ENCODE peak calls at places on chromosomes 11 and 22, in five cellular contexts. One of them, this sample, is unnamed. For H3K36me3, the result is how much of the 10 kb centered on the place peaks cover.

GRCh38 chr11:111097191-111097590 is 148.3 kb upstream of the POU2AF2 start:
- DNase-seq in tibial nerve: no peak
- DNase-seq in MM.1S: no peak
- DNase-seq in HepG2: peak
- DNase-seq in ascending aorta: peak
- DNase-seq in this sample: peak

GRCh38 chr22:43126506-43127165 is 16.1 kb downstream of the BIK start:
- DNase-seq in tibial nerve: no peak
- DNase-seq in MM.1S: no peak
- DNase-seq in HepG2: peak
- DNase-seq in ascending aorta: no peak
- DNase-seq in this sample: no peak

GRCh38 chr11:14248577-14248976 is 110.4 kb downstream of the RRAS2 start:
- DNase-seq in tibial nerve: peak
- DNase-seq in MM.1S: no peak
- DNase-seq in HepG2: no peak
- DNase-seq in ascending aorta: no peak
- DNase-seq in this sample: no peak

GRCh38 chr11:70590356-70590991 is 192.1 kb downstream of the CTTN start:
- DNase-seq in tibial nerve: no peak
- DNase-seq in MM.1S: no peak
- DNase-seq in HepG2: no peak
- DNase-seq in ascending aorta: no peak
- DNase-seq in this sample: no peak

GRCh38 chr11:17077520-17078401 is at the start of gene RPS13:
- DNase-seq in tibial nerve: peak
- DNase-seq in MM.1S: peak
- DNase-seq in HepG2: peak
- DNase-seq in ascending aorta: peak
- DNase-seq in this sample: peak

GRCh38 chr11:128626913-128627665 is 39.7 kb upstream of the ETS1 start:
- DNase-seq in tibial nerve: no peak
- DNase-seq in MM.1S: no peak
- DNase-seq in HepG2: no peak
- DNase-seq in ascending aorta: no peak
- DNase-seq in this sample: no peak

GRCh38 chr22:35274154-35274871 is 17.0 kb downstream of the HMGXB4 start:
- DNase-seq in tibial nerve: no peak
- DNase-seq in MM.1S: no peak
- DNase-seq in HepG2: no peak
- DNase-seq in ascending aorta: no peak
- DNase-seq in this sample: no peak

GRCh38 chr11:12287374-12288211 is 89.8 kb upstream of the PARVA start:
- DNase-seq in tibial nerve: peak
- DNase-seq in MM.1S: no peak
- DNase-seq in HepG2: peak
- DNase-seq in ascending aorta: peak
- DNase-seq in this sample: peak

GRCh38 chr11:13207665-13208594 is 69.7 kb upstream of the BMAL1 start:
- DNase-seq in tibial nerve: peak
- DNase-seq in MM.1S: peak
- DNase-seq in HepG2: peak
- DNase-seq in ascending aorta: no peak
- DNase-seq in this sample: peak

GRCh38 chr11:62001450-62002178 is 34.2 kb upstream of the FTH1 start:
- DNase-seq in tibial nerve: peak
- DNase-seq in MM.1S: no peak
- DNase-seq in HepG2: peak
- DNase-seq in ascending aorta: no peak
- DNase-seq in this sample: no peak

GRCh38 chr11:15053201-15053685 is 20.1 kb upstream of the CALCB start:
- DNase-seq in tibial nerve: no peak
- DNase-seq in MM.1S: no peak
- DNase-seq in HepG2: no peak
- DNase-seq in ascending aorta: no peak
- DNase-seq in this sample: no peak

GRCh38 chr11:45847908-45848316 is 637 bp downstream of the CRY2 start:
- DNase-seq in tibial nerve: peak
- DNase-seq in MM.1S: peak
- DNase-seq in HepG2: peak
- DNase-seq in ascending aorta: peak
- DNase-seq in this sample: peak

GRCh38 chr22:43293661-43294392 is 49.3 kb downstream of the SCUBE1 start:
- DNase-seq in tibial nerve: peak
- DNase-seq in MM.1S: no peak
- DNase-seq in HepG2: peak
- DNase-seq in ascending aorta: no peak
- DNase-seq in this sample: peak

GRCh38 chr22:37741312-37741795 is 44.5 kb downstream of the TRIOBP start:
- DNase-seq in tibial nerve: peak
- DNase-seq in MM.1S: no peak
- DNase-seq in HepG2: peak
- DNase-seq in ascending aorta: peak
- DNase-seq in this sample: peak

GRCh38 chr11:110991621-110992355 is 253.7 kb upstream of the POU2AF2 start:
- DNase-seq in tibial nerve: peak
- DNase-seq in MM.1S: no peak
- DNase-seq in HepG2: no peak
- DNase-seq in ascending aorta: no peak
- DNase-seq in this sample: peak

GRCh38 chr22:31872209-31872608 is 72.1 kb upstream of the YWHAH start:
- DNase-seq in tibial nerve: no peak
- DNase-seq in MM.1S: no peak
- DNase-seq in HepG2: peak
- DNase-seq in ascending aorta: no peak
- DNase-seq in this sample: no peak

GRCh38 chr11:77131560-77131959 is 3.5 kb downstream of the MYO7A start:
- DNase-seq in tibial nerve: no peak
- DNase-seq in MM.1S: no peak
- DNase-seq in HepG2: no peak
- DNase-seq in ascending aorta: no peak
- DNase-seq in this sample: peak

GRCh38 chr22:30202531-30203006 is 44.0 kb downstream of the LIF start:
- DNase-seq in tibial nerve: no peak
- DNase-seq in MM.1S: no peak
- DNase-seq in HepG2: no peak
- DNase-seq in ascending aorta: no peak
- DNase-seq in this sample: no peak

GRCh38 chr11:119448380-119448779 is 25.4 kb upstream of the THY1 start:
- DNase-seq in tibial nerve: no peak
- DNase-seq in MM.1S: no peak
- DNase-seq in HepG2: no peak
- DNase-seq in ascending aorta: peak
- DNase-seq in this sample: no peak

GRCh38 chr11:8366316-8366715 is 102.6 kb upstream of the LMO1 start:
- DNase-seq in tibial nerve: no peak
- DNase-seq in MM.1S: no peak
- DNase-seq in HepG2: no peak
- DNase-seq in ascending aorta: no peak
- DNase-seq in this sample: no peak

GRCh38 chr11:64016512-64016911 is 19.2 kb upstream of the FLRT1 start:
- DNase-seq in tibial nerve: no peak
- DNase-seq in MM.1S: no peak
- DNase-seq in HepG2: no peak
- DNase-seq in ascending aorta: no peak
- DNase-seq in this sample: no peak

GRCh38 chr11:47577460-47578041 is 1.2 kb downstream of the KBTBD4 start:
- DNase-seq in tibial nerve: no peak
- DNase-seq in MM.1S: no peak
- DNase-seq in HepG2: no peak
- DNase-seq in ascending aorta: no peak
- DNase-seq in this sample: no peak

GRCh38 chr11:65503923-65504670 is 5.3 kb downstream of the MALAT1 start:
- DNase-seq in tibial nerve: peak
- DNase-seq in MM.1S: peak
- DNase-seq in HepG2: no peak
- DNase-seq in ascending aorta: no peak
- DNase-seq in this sample: no peak

GRCh38 chr11:35142481-35143207 is 3.7 kb downstream of the CD44 start:
- DNase-seq in tibial nerve: no peak
- DNase-seq in MM.1S: peak
- DNase-seq in HepG2: peak
- DNase-seq in ascending aorta: no peak
- DNase-seq in this sample: no peak

GRCh38 chr11:119739975-119740374 is 11.0 kb upstream of the NECTIN1 start:
- DNase-seq in tibial nerve: no peak
- DNase-seq in MM.1S: no peak
- DNase-seq in HepG2: no peak
- DNase-seq in ascending aorta: no peak
- DNase-seq in this sample: no peak

GRCh38 chr11:76132268-76132667 is 74.0 kb downstream of the WNT11 start:
- DNase-seq in tibial nerve: peak
- DNase-seq in MM.1S: no peak
- DNase-seq in HepG2: no peak
- DNase-seq in ascending aorta: no peak
- DNase-seq in this sample: no peak

GRCh38 chr11:133547808-133548494 is 15.7 kb upstream of the OPCML start:
- DNase-seq in tibial nerve: no peak
- DNase-seq in MM.1S: no peak
- DNase-seq in HepG2: no peak
- DNase-seq in ascending aorta: no peak
- DNase-seq in this sample: no peak

GRCh38 chr22:22139364-22139763 is 105.2 kb upstream of the VPREB1 start:
- DNase-seq in tibial nerve: no peak
- DNase-seq in MM.1S: no peak
- DNase-seq in HepG2: no peak
- DNase-seq in ascending aorta: no peak
- DNase-seq in this sample: no peak

GRCh38 chr11:18697581-18697980 is 998 bp upstream of the TMEM86A start:
- DNase-seq in tibial nerve: no peak
- DNase-seq in MM.1S: no peak
- DNase-seq in HepG2: no peak
- DNase-seq in ascending aorta: no peak
- DNase-seq in this sample: no peak

GRCh38 chr11:93710239-93710638 is 31.1 kb downstream of the TAF1D start:
- DNase-seq in tibial nerve: no peak
- DNase-seq in MM.1S: no peak
- DNase-seq in HepG2: no peak
- DNase-seq in ascending aorta: no peak
- DNase-seq in this sample: no peak
- H3K36me3 ChIP-seq in tibial nerve: half or more
- H3K36me3 ChIP-seq in MM.1S: under half
- H3K36me3 ChIP-seq in HepG2: under half
- H3K36me3 ChIP-seq in ascending aorta: under half
- H3K36me3 ChIP-seq in this sample: half or more

DNA sequence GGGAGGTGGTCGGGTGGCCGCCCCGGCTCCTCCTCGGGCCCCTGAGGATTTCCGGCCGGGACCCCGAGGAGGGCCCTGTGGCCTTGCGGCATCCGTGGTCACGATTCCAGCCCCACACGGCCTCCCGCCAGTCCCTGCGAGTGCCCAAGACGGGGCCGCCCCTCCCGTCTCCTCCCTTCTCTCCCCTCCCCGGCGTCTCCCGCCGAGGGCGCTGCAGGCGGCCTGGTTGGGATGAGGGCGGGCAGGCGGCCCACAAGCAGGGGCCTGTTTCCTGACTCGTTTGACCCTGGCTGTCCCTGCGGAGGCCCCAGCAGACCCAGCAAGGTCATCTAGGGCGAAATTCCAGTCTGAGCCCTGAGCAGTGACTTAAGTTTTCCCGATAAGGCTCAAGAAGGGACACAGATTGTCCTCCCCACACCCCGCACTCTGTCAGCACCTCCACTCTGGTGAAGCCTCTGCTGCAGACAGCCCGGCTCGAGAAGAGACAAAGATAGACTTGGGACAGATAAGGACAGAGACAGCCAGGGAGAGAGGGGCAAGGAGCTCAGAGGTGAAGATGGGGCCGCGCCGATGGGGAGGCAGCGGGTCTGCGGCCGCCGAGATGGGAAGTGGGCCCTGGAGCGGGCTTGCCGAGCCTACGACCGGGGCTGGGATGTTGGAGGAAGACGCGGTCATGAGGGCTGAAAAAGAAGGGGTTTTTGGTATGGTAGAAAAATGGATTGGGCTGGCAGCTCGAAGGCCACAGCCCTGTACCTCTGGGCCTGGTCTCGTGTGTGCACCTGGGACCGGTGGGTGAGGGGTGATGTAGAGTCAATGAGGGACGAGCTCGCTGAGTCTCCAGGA is 95.0 kb downstream of the SWAP70 start:
- DNase-seq in tibial nerve: peak
- DNase-seq in MM.1S: peak
- DNase-seq in HepG2: peak
- DNase-seq in ascending aorta: peak
- DNase-seq in this sample: peak
- TF ChIP-seq CTCF in tibial nerve: no peak
- TF ChIP-seq CTCF in MM.1S: no peak
- TF ChIP-seq CTCF in HepG2: peak
- TF ChIP-seq CTCF in ascending aorta: peak
- TF ChIP-seq CTCF in this sample: peak

DNA sequence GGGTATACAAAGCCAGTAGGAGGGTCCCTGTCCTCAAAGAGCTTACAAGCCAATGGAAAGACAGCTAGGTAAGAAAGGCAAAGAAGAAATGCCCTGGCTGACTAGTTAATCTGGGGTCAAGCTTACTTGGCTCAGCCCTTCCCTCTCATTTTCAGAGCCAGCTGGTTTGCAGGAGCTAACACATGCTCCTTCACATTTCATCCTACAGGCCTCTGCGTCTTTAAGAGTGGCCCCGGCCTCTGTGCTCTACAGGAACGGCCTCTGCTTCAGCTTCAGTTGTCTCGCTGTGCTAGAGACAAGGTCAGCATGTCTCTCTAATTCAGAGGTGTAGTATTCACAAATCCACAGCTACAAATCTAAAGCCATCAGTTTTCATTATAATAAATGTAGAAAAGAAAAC is 15.2 kb downstream of the ALKBH8 start:
- DNase-seq in tibial nerve: no peak
- DNase-seq in MM.1S: no peak
- DNase-seq in HepG2: no peak
- DNase-seq in ascending aorta: no peak
- DNase-seq in this sample: no peak
- H3K36me3 ChIP-seq in tibial nerve: under half
- H3K36me3 ChIP-seq in MM.1S: under half
- H3K36me3 ChIP-seq in HepG2: under half
- H3K36me3 ChIP-seq in ascending aorta: under half
- H3K36me3 ChIP-seq in this sample: under half

DNA sequence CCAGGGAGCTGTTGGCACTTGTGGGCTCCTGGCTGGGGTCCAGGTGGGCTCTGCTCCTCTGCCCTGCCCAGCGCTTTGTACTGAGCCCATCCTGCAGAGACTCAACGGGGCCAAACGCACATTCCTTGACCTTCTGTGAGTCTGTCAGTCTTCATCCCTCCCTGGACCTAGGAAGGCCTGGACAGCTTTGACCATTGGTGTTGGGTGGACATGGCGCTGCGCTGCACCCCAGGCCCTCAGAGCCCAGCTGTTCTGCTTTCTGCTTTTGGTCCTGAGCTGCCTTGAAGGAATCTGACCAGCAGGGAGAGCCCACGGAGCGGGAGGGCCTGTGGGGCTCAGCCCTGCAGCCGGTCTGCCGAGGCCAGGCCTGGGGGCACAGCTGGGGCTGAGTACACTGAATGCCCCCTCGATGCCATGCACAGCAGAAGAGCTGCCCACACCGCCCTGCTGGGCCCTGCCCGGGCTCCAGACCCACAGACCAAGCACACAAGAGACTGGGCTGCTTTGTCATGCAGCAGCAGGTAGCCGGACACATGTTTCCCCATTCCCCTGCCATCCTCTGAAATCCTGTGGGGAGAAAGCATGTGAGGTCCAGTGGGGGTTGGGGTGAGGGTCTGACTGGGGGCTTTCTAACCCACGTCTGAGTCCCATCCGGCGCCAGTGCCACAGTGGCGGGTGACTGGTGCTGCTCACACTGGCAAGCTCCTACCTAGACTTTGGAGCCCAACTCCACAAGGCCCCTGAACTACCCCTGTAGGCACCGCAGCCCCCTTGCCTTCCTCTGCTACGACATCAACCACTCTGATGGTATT is 24.1 kb upstream of the CCDC188 start:
- DNase-seq in tibial nerve: no peak
- DNase-seq in MM.1S: no peak
- DNase-seq in HepG2: no peak
- DNase-seq in ascending aorta: no peak
- DNase-seq in this sample: no peak
- TF ChIP-seq CTCF in tibial nerve: no peak
- TF ChIP-seq CTCF in MM.1S: no peak
- TF ChIP-seq CTCF in HepG2: peak
- TF ChIP-seq CTCF in ascending aorta: peak
- TF ChIP-seq CTCF in this sample: no peak